ENCODE peak calls at places on chromosomes 3 and 15, in ten cellular contexts. One of them, this sample, is unnamed.

GRCh38 chr3:111968319-111969059 is 10.3 kb upstream of the ABHD10 start:
- DNase-seq in fibroblast of mammary gland: no peak
- DNase-seq in HFFc6: no peak
- DNase-seq in aorta: no peak
- DNase-seq in DND-41: no peak
- DNase-seq in NCI-H2081: peak; percentile 88
- DNase-seq in T-cell: no peak
- DNase-seq in COLO829: no peak
- DNase-seq in neural crest cell: no peak
- DNase-seq in Daoy: no peak
- DNase-seq in this sample: no peak

GRCh38 chr15:42730135-42730534 is 6.8 kb downstream of the CDAN1 start:
- DNase-seq in fibroblast of mammary gland: no peak
- DNase-seq in HFFc6: no peak
- DNase-seq in aorta: no peak
- DNase-seq in DND-41: no peak
- DNase-seq in NCI-H2081: no peak
- DNase-seq in T-cell: no peak
- DNase-seq in COLO829: no peak
- DNase-seq in neural crest cell: no peak
- DNase-seq in Daoy: no peak
- DNase-seq in this sample: no peak

GRCh38 chr3:52851348-52851747 is 16.5 kb upstream of the MUSTN1 start:
- DNase-seq in fibroblast of mammary gland: peak; percentile 49
- DNase-seq in HFFc6: peak; percentile 34
- DNase-seq in aorta: no peak
- DNase-seq in DND-41: peak; percentile 33
- DNase-seq in NCI-H2081: peak; percentile 39
- DNase-seq in T-cell: no peak
- DNase-seq in COLO829: peak; percentile 75
- DNase-seq in neural crest cell: peak; percentile 53
- DNase-seq in Daoy: peak; percentile 16
- DNase-seq in this sample: peak; percentile 33

GRCh38 chr3:177646749-177647148 is 449.5 kb upstream of the TBL1XR1 start:
- DNase-seq in fibroblast of mammary gland: no peak
- DNase-seq in HFFc6: no peak
- DNase-seq in aorta: no peak
- DNase-seq in DND-41: peak; percentile 86
- DNase-seq in NCI-H2081: no peak
- DNase-seq in T-cell: no peak
- DNase-seq in COLO829: no peak
- DNase-seq in neural crest cell: no peak
- DNase-seq in Daoy: no peak
- DNase-seq in this sample: no peak

GRCh38 chr3:16488637-16489036 is 24.9 kb downstream of the RFTN1 start:
- DNase-seq in fibroblast of mammary gland: no peak
- DNase-seq in HFFc6: no peak
- DNase-seq in aorta: no peak
- DNase-seq in DND-41: no peak
- DNase-seq in NCI-H2081: no peak
- DNase-seq in T-cell: no peak
- DNase-seq in COLO829: no peak
- DNase-seq in neural crest cell: no peak
- DNase-seq in Daoy: no peak
- DNase-seq in this sample: no peak

GRCh38 chr3:149512073-149512782 is 37.7 kb downstream of the TM4SF4 start:
- DNase-seq in fibroblast of mammary gland: peak; percentile 70
- DNase-seq in HFFc6: peak; percentile 59
- DNase-seq in aorta: peak; percentile 67
- DNase-seq in DND-41: peak; percentile 20
- DNase-seq in NCI-H2081: peak; percentile 86
- DNase-seq in T-cell: no peak
- DNase-seq in COLO829: peak; percentile 55
- DNase-seq in neural crest cell: peak; percentile 61
- DNase-seq in Daoy: peak; percentile 68
- DNase-seq in this sample: peak; percentile 47

GRCh38 chr3:58306662-58307286 is 454 bp downstream of the HTD2 start:
- DNase-seq in fibroblast of mammary gland: no peak
- DNase-seq in HFFc6: peak; percentile 34
- DNase-seq in aorta: peak; percentile 57
- DNase-seq in DND-41: peak; percentile 30
- DNase-seq in NCI-H2081: no peak
- DNase-seq in T-cell: peak; percentile 12
- DNase-seq in COLO829: peak; percentile 33
- DNase-seq in neural crest cell: no peak
- DNase-seq in Daoy: peak; percentile 20
- DNase-seq in this sample: peak; percentile 15

GRCh38 chr3:151210676-151211381 is 7.8 kb upstream of the GPR171 start:
- DNase-seq in fibroblast of mammary gland: peak; percentile 8
- DNase-seq in HFFc6: no peak
- DNase-seq in aorta: no peak
- DNase-seq in DND-41: no peak
- DNase-seq in NCI-H2081: peak; percentile 44
- DNase-seq in T-cell: no peak
- DNase-seq in COLO829: no peak
- DNase-seq in neural crest cell: no peak
- DNase-seq in Daoy: no peak
- DNase-seq in this sample: no peak

GRCh38 chr3:168976969-168977368 is 686.5 kb downstream of the MECOM start:
- DNase-seq in fibroblast of mammary gland: no peak
- DNase-seq in HFFc6: no peak
- DNase-seq in aorta: no peak
- DNase-seq in DND-41: no peak
- DNase-seq in NCI-H2081: no peak
- DNase-seq in T-cell: no peak
- DNase-seq in COLO829: no peak
- DNase-seq in neural crest cell: no peak
- DNase-seq in Daoy: no peak
- DNase-seq in this sample: no peak

GRCh38 chr3:30347679-30348216 is 258.7 kb upstream of the TGFBR2 start:
- DNase-seq in fibroblast of mammary gland: peak; percentile 96
- DNase-seq in HFFc6: peak; percentile 96
- DNase-seq in aorta: no peak
- DNase-seq in DND-41: peak; percentile 61
- DNase-seq in NCI-H2081: no peak
- DNase-seq in T-cell: no peak
- DNase-seq in COLO829: peak; percentile 30
- DNase-seq in neural crest cell: no peak
- DNase-seq in Daoy: peak; percentile 83
- DNase-seq in this sample: no peak

GRCh38 chr3:73423133-73423532 is 201.6 kb downstream of the PDZRN3 start:
- DNase-seq in fibroblast of mammary gland: no peak
- DNase-seq in HFFc6: no peak
- DNase-seq in aorta: no peak
- DNase-seq in DND-41: no peak
- DNase-seq in NCI-H2081: no peak
- DNase-seq in T-cell: no peak
- DNase-seq in COLO829: no peak
- DNase-seq in neural crest cell: no peak
- DNase-seq in Daoy: no peak
- DNase-seq in this sample: no peak

GRCh38 chr3:143239026-143239425 is 119.5 kb downstream of the CHST2 start:
- DNase-seq in fibroblast of mammary gland: no peak
- DNase-seq in HFFc6: peak; percentile 15
- DNase-seq in aorta: no peak
- DNase-seq in DND-41: no peak
- DNase-seq in NCI-H2081: no peak
- DNase-seq in T-cell: no peak
- DNase-seq in COLO829: no peak
- DNase-seq in neural crest cell: no peak
- DNase-seq in Daoy: no peak
- DNase-seq in this sample: no peak

GRCh38 chr3:190387578-190388213 is at the start of gene CLDN16:
- DNase-seq in fibroblast of mammary gland: no peak
- DNase-seq in HFFc6: no peak
- DNase-seq in aorta: no peak
- DNase-seq in DND-41: no peak
- DNase-seq in NCI-H2081: no peak
- DNase-seq in T-cell: no peak
- DNase-seq in COLO829: no peak
- DNase-seq in neural crest cell: no peak
- DNase-seq in Daoy: no peak
- DNase-seq in this sample: no peak

GRCh38 chr3:153829596-153830170 is 291.5 kb upstream of the ARHGEF26 start:
- DNase-seq in fibroblast of mammary gland: peak; percentile 11
- DNase-seq in HFFc6: no peak
- DNase-seq in aorta: no peak
- DNase-seq in DND-41: no peak
- DNase-seq in NCI-H2081: no peak
- DNase-seq in T-cell: no peak
- DNase-seq in COLO829: peak; percentile 87
- DNase-seq in neural crest cell: no peak
- DNase-seq in Daoy: no peak
- DNase-seq in this sample: no peak

GRCh38 chr3:51955175-51955892 is at the start of gene GPR62:
- DNase-seq in fibroblast of mammary gland: no peak
- DNase-seq in HFFc6: no peak
- DNase-seq in aorta: no peak
- DNase-seq in DND-41: no peak
- DNase-seq in NCI-H2081: no peak
- DNase-seq in T-cell: no peak
- DNase-seq in COLO829: no peak
- DNase-seq in neural crest cell: no peak
- DNase-seq in Daoy: no peak
- DNase-seq in this sample: no peak

GRCh38 chr3:178705925-178706324 is 169.7 kb downstream of the KCNMB2 start:
- DNase-seq in fibroblast of mammary gland: no peak
- DNase-seq in HFFc6: no peak
- DNase-seq in aorta: no peak
- DNase-seq in DND-41: no peak
- DNase-seq in NCI-H2081: peak; percentile 35
- DNase-seq in T-cell: no peak
- DNase-seq in COLO829: no peak
- DNase-seq in neural crest cell: no peak
- DNase-seq in Daoy: peak; percentile 68
- DNase-seq in this sample: no peak

GRCh38 chr3:183437696-183438564 is 9.5 kb upstream of the MCF2L2 start:
- DNase-seq in fibroblast of mammary gland: no peak
- DNase-seq in HFFc6: no peak
- DNase-seq in aorta: no peak
- DNase-seq in DND-41: no peak
- DNase-seq in NCI-H2081: no peak
- DNase-seq in T-cell: no peak
- DNase-seq in COLO829: no peak
- DNase-seq in neural crest cell: no peak
- DNase-seq in Daoy: no peak
- DNase-seq in this sample: no peak

GRCh38 chr3:125079675-125080045 is 23.9 kb upstream of the HEG1 start:
- DNase-seq in fibroblast of mammary gland: peak; percentile 38
- DNase-seq in HFFc6: peak; percentile 39
- DNase-seq in aorta: no peak
- DNase-seq in DND-41: no peak
- DNase-seq in NCI-H2081: no peak
- DNase-seq in T-cell: no peak
- DNase-seq in COLO829: no peak
- DNase-seq in neural crest cell: no peak
- DNase-seq in Daoy: no peak
- DNase-seq in this sample: no peak

GRCh38 chr3:28376424-28376823 is 27.8 kb upstream of the AZI2 start:
- DNase-seq in fibroblast of mammary gland: peak; percentile 97
- DNase-seq in HFFc6: no peak
- DNase-seq in aorta: no peak
- DNase-seq in DND-41: no peak
- DNase-seq in NCI-H2081: no peak
- DNase-seq in T-cell: no peak
- DNase-seq in COLO829: no peak
- DNase-seq in neural crest cell: no peak
- DNase-seq in Daoy: no peak
- DNase-seq in this sample: no peak

GRCh38 chr3:179236676-179237301 is 14.1 kb downstream of the KCNMB3 start:
- DNase-seq in fibroblast of mammary gland: no peak
- DNase-seq in HFFc6: no peak
- DNase-seq in aorta: no peak
- DNase-seq in DND-41: no peak
- DNase-seq in NCI-H2081: no peak
- DNase-seq in T-cell: no peak
- DNase-seq in COLO829: no peak
- DNase-seq in neural crest cell: no peak
- DNase-seq in Daoy: no peak
- DNase-seq in this sample: no peak

GRCh38 chr3:133700351-133700750 is 38.6 kb upstream of the TOPBP1 start:
- DNase-seq in fibroblast of mammary gland: no peak
- DNase-seq in HFFc6: no peak
- DNase-seq in aorta: no peak
- DNase-seq in DND-41: no peak
- DNase-seq in NCI-H2081: no peak
- DNase-seq in T-cell: no peak
- DNase-seq in COLO829: no peak
- DNase-seq in neural crest cell: no peak
- DNase-seq in Daoy: no peak
- DNase-seq in this sample: no peak